ENCODE peak calls at places on chromosomes 4 and X, in five cellular contexts. E is CD8-positive, alpha-beta memory T cell; Q is CD8-positive, alpha-beta T cell; K is D341Med; J is stromal cell of bone marrow. P is an unnamed sample.

GRCh38 chrX:14801136-14801535 is 71.7 kb downstream of the FANCB start:
- DNase-seq in Q (no peak), K (no peak), J (no peak), E (no peak), P (no peak)

GRCh38 chrX:35076061-35076460 is 133.5 kb downstream of the FAM47B start:
- DNase-seq in K (no peak), E (no peak), Q (no peak), J (no peak), P (no peak)

GRCh38 chr4:10963958-10964705 is 279.6 kb upstream of the CLNK start:
- DNase-seq in J (no peak), K (no peak), Q (no peak), E (no peak), P (no peak)

GRCh38 chr4:147418206-147418605 is 62.7 kb upstream of the EDNRA start:
- DNase-seq in K (no peak), Q (no peak), E (no peak), J (no peak), P (no peak)

GRCh38 chr4:81826336-81826735 is 354.6 kb upstream of the RASGEF1B start:
- DNase-seq in Q (no peak), J (no peak), K (no peak), E (no peak), P (no peak)

GRCh38 chr4:144450526-144450925 is 195.4 kb upstream of the HHIP start:
- DNase-seq in E (no peak), K (no peak), J (no peak), Q (no peak), P (no peak)

GRCh38 chr4:114563536-114564315 is 34.9 kb upstream of the UGT8 start:
- DNase-seq in J (no peak), K (no peak), Q (no peak), E (no peak), P (no peak)

GRCh38 chrX:104486691-104487090 is 79.3 kb upstream of the IL1RAPL2 start:
- DNase-seq in Q (no peak), E (no peak), J (no peak), K (no peak), P (no peak)

GRCh38 chr4:52750819-52751348 is 341 bp downstream of the ERVMER34-1 start:
- DNase-seq in J (no peak), E (peak; percentile 3), K (peak; percentile 42), Q (no peak), P (no peak)

GRCh38 chrX:47198026-47198686 is 4.5 kb downstream of the UBA1 start:
- DNase-seq in Q (no peak), J (no peak), E (no peak), K (no peak), P (no peak)

GRCh38 chrX:20091499-20091898 is 25.2 kb downstream of the MAP7D2 start:
- DNase-seq in Q (no peak), J (no peak), E (no peak), K (no peak), P (no peak)

P was measured in tibial artery.